ENCODE peak calls at places on chromosome 5, in four cellular contexts. One of them, this sample, is unnamed.

GRCh38 chr5:6115866-6116265 is 262.5 kb downstream of the MED10 start:
- DNase-seq in mesenchymal stem cell: no peak
- DNase-seq in activated CD4-positive, alpha-beta T cell treated with anti-CD3 and anti-CD28 coated beads, Interleukin-2, amount 10 ng/mL, durations not matched to agents 7 days and 5 days: no peak
- DNase-seq in AG09309: no peak
- DNase-seq in this sample: no peak

GRCh38 chr5:1477341-1477740 is 32.1 kb upstream of the SLC6A3 start:
- DNase-seq in activated CD4-positive, alpha-beta T cell treated with anti-CD3 and anti-CD28 coated beads, Interleukin-2, amount 10 ng/mL, durations not matched to agents 7 days and 5 days: no peak
- DNase-seq in mesenchymal stem cell: no peak
- DNase-seq in AG09309: no peak
- DNase-seq in this sample: no peak

GRCh38 chr5:97133106-97133505 is 9.3 kb downstream of the LIX1 start:
- DNase-seq in AG09309: peak; percentile 2
- DNase-seq in activated CD4-positive, alpha-beta T cell treated with anti-CD3 and anti-CD28 coated beads, Interleukin-2, amount 10 ng/mL, durations not matched to agents 7 days and 5 days: no peak
- DNase-seq in mesenchymal stem cell: peak; percentile 2
- DNase-seq in this sample: no peak

GRCh38 chr5:135107101-135107500 is 73.1 kb upstream of the PITX1 start:
- DNase-seq in AG09309: no peak
- DNase-seq in mesenchymal stem cell: no peak
- DNase-seq in activated CD4-positive, alpha-beta T cell treated with anti-CD3 and anti-CD28 coated beads, Interleukin-2, amount 10 ng/mL, durations not matched to agents 7 days and 5 days: no peak
- DNase-seq in this sample: no peak

GRCh38 chr5:61200582-61201155 is 38.4 kb upstream of the SMIM15 start:
- DNase-seq in AG09309: peak; percentile 4
- DNase-seq in mesenchymal stem cell: no peak
- DNase-seq in activated CD4-positive, alpha-beta T cell treated with anti-CD3 and anti-CD28 coated beads, Interleukin-2, amount 10 ng/mL, durations not matched to agents 7 days and 5 days: no peak
- DNase-seq in this sample: no peak

GRCh38 chr5:178551059-178551458 is 39.1 kb downstream of the COL23A1 start:
- DNase-seq in activated CD4-positive, alpha-beta T cell treated with anti-CD3 and anti-CD28 coated beads, Interleukin-2, amount 10 ng/mL, durations not matched to agents 7 days and 5 days: no peak
- DNase-seq in AG09309: no peak
- DNase-seq in mesenchymal stem cell: peak; percentile 23
- DNase-seq in this sample: no peak

GRCh38 chr5:176415240-176416122 is 858 bp downstream of the CLTB start:
- DNase-seq in AG09309: no peak
- DNase-seq in mesenchymal stem cell: peak; percentile 73
- DNase-seq in activated CD4-positive, alpha-beta T cell treated with anti-CD3 and anti-CD28 coated beads, Interleukin-2, amount 10 ng/mL, durations not matched to agents 7 days and 5 days: no peak
- DNase-seq in this sample: no peak

GRCh38 chr5:102858221-102858620 is 103.1 kb downstream of the PAM start:
- DNase-seq in AG09309: no peak
- DNase-seq in activated CD4-positive, alpha-beta T cell treated with anti-CD3 and anti-CD28 coated beads, Interleukin-2, amount 10 ng/mL, durations not matched to agents 7 days and 5 days: no peak
- DNase-seq in mesenchymal stem cell: no peak
- DNase-seq in this sample: no peak

GRCh38 chr5:1800470-1801060 is 642 bp upstream of the NDUFS6 start:
- DNase-seq in mesenchymal stem cell: peak; percentile 58
- DNase-seq in AG09309: no peak
- DNase-seq in activated CD4-positive, alpha-beta T cell treated with anti-CD3 and anti-CD28 coated beads, Interleukin-2, amount 10 ng/mL, durations not matched to agents 7 days and 5 days: peak; percentile 44
- DNase-seq in this sample: no peak

GRCh38 chr5:31119938-31120641 is 73.4 kb upstream of the CDH6 start:
- DNase-seq in mesenchymal stem cell: no peak
- DNase-seq in AG09309: no peak
- DNase-seq in activated CD4-positive, alpha-beta T cell treated with anti-CD3 and anti-CD28 coated beads, Interleukin-2, amount 10 ng/mL, durations not matched to agents 7 days and 5 days: no peak
- DNase-seq in this sample: no peak

GRCh38 chr5:160438316-160439204 is 16.9 kb downstream of the PTTG1 start:
- DNase-seq in activated CD4-positive, alpha-beta T cell treated with anti-CD3 and anti-CD28 coated beads, Interleukin-2, amount 10 ng/mL, durations not matched to agents 7 days and 5 days: peak; percentile 74
- DNase-seq in AG09309: peak; percentile 21
- DNase-seq in mesenchymal stem cell: peak; percentile 60
- DNase-seq in this sample: no peak

GRCh38 chr5:57452885-57453284 is 29.7 kb downstream of the ACTBL2 start:
- DNase-seq in activated CD4-positive, alpha-beta T cell treated with anti-CD3 and anti-CD28 coated beads, Interleukin-2, amount 10 ng/mL, durations not matched to agents 7 days and 5 days: no peak
- DNase-seq in mesenchymal stem cell: peak; percentile 47
- DNase-seq in AG09309: no peak
- DNase-seq in this sample: no peak

GRCh38 chr5:168404366-168404765 is 81.9 kb upstream of the RARS1 start:
- DNase-seq in AG09309: peak; percentile 81
- DNase-seq in mesenchymal stem cell: peak; percentile 95
- DNase-seq in activated CD4-positive, alpha-beta T cell treated with anti-CD3 and anti-CD28 coated beads, Interleukin-2, amount 10 ng/mL, durations not matched to agents 7 days and 5 days: no peak
- DNase-seq in this sample: no peak

GRCh38 chr5:76999451-76999850 is 30.8 kb upstream of the AGGF1 start:
- DNase-seq in mesenchymal stem cell: peak; percentile 84
- DNase-seq in activated CD4-positive, alpha-beta T cell treated with anti-CD3 and anti-CD28 coated beads, Interleukin-2, amount 10 ng/mL, durations not matched to agents 7 days and 5 days: no peak
- DNase-seq in AG09309: peak; percentile 24
- DNase-seq in this sample: no peak

GRCh38 chr5:95863383-95863757 is 40.8 kb upstream of the GLRX start:
- DNase-seq in AG09309: no peak
- DNase-seq in activated CD4-positive, alpha-beta T cell treated with anti-CD3 and anti-CD28 coated beads, Interleukin-2, amount 10 ng/mL, durations not matched to agents 7 days and 5 days: no peak
- DNase-seq in mesenchymal stem cell: peak; percentile 78
- DNase-seq in this sample: no peak

GRCh38 chr5:135013947-135014570 is 20.0 kb downstream of the PITX1 start:
- DNase-seq in mesenchymal stem cell: no peak
- DNase-seq in activated CD4-positive, alpha-beta T cell treated with anti-CD3 and anti-CD28 coated beads, Interleukin-2, amount 10 ng/mL, durations not matched to agents 7 days and 5 days: no peak
- DNase-seq in AG09309: no peak
- DNase-seq in this sample: peak; percentile 75